ENCODE peak calls at places on chromosomes 11 and 22, in seven cellular contexts. T, R, H, B, O, K and A are unnamed samples.

GRCh38 chr11:66856496-66857233 is at the start of gene LRFN4:
- DNase-seq in B (no peak), R (no peak), K (peak), T (no peak), H (peak), O (peak), A (no peak)

GRCh38 chr11:45741032-45741431 is 63.9 kb upstream of the SLC35C1 start:
- DNase-seq in H (no peak), T (no peak), B (no peak), O (no peak), R (no peak), K (no peak), A (no peak)

GRCh38 chr11:14973621-14974020 is 1.5 kb upstream of the CALCA start:
- DNase-seq in O (peak), R (no peak), K (no peak), T (no peak), H (peak), B (no peak), A (no peak)

GRCh38 chr11:8333431-8334401 is 70.0 kb upstream of the LMO1 start:
- DNase-seq in B (no peak), O (no peak), H (no peak), R (no peak), T (no peak), K (no peak), A (no peak)

GRCh38 chr11:102006835-102007566 is 40.2 kb upstream of the CFAP300 start:
- DNase-seq in R (no peak), O (no peak), H (no peak), B (no peak), T (peak), K (peak), A (no peak)

GRCh38 chr11:75480185-75480889 is 45.4 kb downstream of the GDPD5 start:
- DNase-seq in H (no peak), R (no peak), T (no peak), K (no peak), O (no peak), B (no peak), A (no peak)

GRCh38 chr22:47613606-47614350 is 851.3 kb downstream of the TBC1D22A start:
- DNase-seq in O (peak), H (peak), R (no peak), T (no peak), K (no peak), B (no peak), A (no peak)

GRCh38 chr22:49760630-49761571 is 66.8 kb downstream of the BRD1 start:
- DNase-seq in K (peak), R (no peak), B (no peak), O (no peak), H (peak), T (no peak), A (peak)

GRCh38 chr22:30636226-30637077 is 871 bp downstream of the SLC35E4 start:
- DNase-seq in K (peak), H (peak), B (peak), O (no peak), T (no peak), R (peak), A (no peak)

GRCh38 chr11:39990413-39990812 is 1469.0 kb downstream of the LRRC4C start:
- DNase-seq in H (no peak), B (no peak), O (no peak), T (no peak), R (no peak), K (no peak), A (no peak)

GRCh38 chr11:118163494-118163893 is 10.9 kb upstream of the SCN4B start:
- DNase-seq in H (no peak), T (no peak), K (no peak), O (no peak), R (no peak), B (no peak), A (no peak)

GRCh38 chr11:118084247-118084646 is 2.5 kb downstream of the SMIM35 start:
- DNase-seq in K (no peak), B (peak), R (no peak), O (no peak), H (no peak), T (peak), A (no peak)

GRCh38 chr22:42758929-42759629 is 38.4 kb upstream of the A4GALT start:
- DNase-seq in O (no peak), R (no peak), H (no peak), K (no peak), B (no peak), T (no peak), A (no peak)

GRCh38 chr22:46070215-46070721 is 80.1 kb upstream of the PPARA start:
- DNase-seq in K (peak), T (peak), O (peak), B (no peak), H (peak), R (peak), A (no peak)

GRCh38 chr11:113189909-113190667 is 124.3 kb upstream of the TTC12 start:
- DNase-seq in O (no peak), B (no peak), H (no peak), R (no peak), T (no peak), K (no peak), A (no peak)

GRCh38 chr11:125300791-125301218 is 136.3 kb downstream of the PKNOX2 start:
- DNase-seq in H (no peak), B (peak), R (peak), O (no peak), T (no peak), K (no peak), A (no peak)

GRCh38 chr22:33073989-33074391 is 15.8 kb upstream of the SYN3 start:
- DNase-seq in O (no peak), T (no peak), B (no peak), R (no peak), K (no peak), H (no peak), A (no peak)

GRCh38 chr22:29635734-29636357 is 32.4 kb downstream of the NF2 start:
- DNase-seq in H (no peak), B (peak), O (no peak), R (peak), T (peak), K (no peak), A (no peak)

GRCh38 chr11:111582163-111582562 is 20.1 kb upstream of the SIK2 start:
- DNase-seq in B (no peak), T (no peak), R (peak), H (no peak), K (no peak), O (no peak), A (no peak)

GRCh38 chr11:45089845-45090499 is 56.5 kb upstream of the PRDM11 start:
- DNase-seq in H (no peak), K (no peak), O (no peak), R (no peak), B (no peak), T (no peak), A (no peak)

DNA sequence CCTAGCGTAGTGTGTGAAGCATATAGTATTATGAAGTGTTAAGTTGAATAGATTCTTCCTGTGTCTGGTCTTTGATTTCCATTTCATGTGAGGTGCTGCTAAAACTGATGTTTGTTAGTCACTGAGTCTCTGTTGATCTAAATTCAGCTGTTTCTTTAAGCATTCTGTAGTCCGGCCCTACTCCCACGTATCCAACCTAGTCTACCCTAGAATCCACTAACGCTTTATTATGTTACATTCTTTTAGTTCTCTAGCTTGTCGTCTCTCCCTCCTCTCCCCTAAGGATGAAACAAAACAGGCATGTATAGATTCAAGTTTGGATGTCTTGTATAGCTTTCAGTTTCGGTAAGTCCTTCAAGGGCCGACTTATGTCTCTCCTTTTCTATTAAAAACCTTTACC is 4.1 kb downstream of the WEE1 start:
- DNase-seq in K (no peak), B (no peak), T (no peak), R (peak), O (no peak), H (no peak), A (no peak)
- H3K4me3 ChIP-seq in K (peak), B (no peak), T (peak), R (peak), O (peak), H (peak), A (peak)

DNA sequence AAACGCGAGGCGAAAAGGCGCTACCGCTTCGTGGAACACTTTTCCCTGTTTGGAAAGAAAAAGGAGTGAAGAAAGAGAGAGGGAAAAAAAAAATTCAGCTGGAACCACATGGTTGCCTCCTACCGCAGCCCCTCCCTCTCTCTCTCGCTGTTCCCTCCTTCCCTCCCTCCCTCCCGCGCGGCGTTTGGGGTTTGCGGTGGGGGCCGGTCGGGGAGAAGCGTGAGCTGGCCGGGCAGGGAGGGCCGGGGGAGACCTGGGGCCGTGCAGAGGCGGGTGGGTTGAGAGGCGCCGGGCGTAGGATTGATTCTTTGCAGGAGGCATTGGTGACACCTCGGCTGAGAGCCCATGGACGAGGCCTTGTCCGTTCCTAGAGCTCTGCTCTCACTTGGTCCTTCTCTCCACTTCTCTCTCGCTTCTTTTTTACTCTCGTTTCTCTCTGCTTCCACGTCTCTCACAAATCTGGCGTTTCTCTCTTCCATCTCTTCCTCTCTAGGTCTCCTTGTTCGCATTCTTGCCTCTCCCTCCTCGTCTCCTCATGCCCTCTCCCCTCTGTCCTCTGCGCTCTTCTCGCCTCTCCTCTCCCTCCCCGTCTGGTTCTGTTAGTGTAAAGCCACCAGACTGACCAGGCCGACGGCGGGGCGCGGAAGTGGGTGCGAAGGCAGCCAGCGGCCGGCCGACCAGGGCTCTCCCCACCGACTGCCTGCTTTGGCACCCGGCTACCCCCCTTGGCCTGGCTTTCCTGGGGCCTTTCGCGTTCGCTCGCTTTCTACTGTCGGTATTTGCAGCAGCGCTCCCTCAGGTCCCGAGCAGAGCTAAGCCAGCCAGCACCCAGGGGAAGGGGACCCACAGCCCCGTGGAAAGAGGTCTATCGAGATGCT is at the start of gene CLMP:
- DNase-seq in H (no peak), K (no peak), T (no peak), O (peak), R (no peak), B (no peak), A (no peak)
- TF ChIP-seq POLR2AphosphoS5 in H (peak), K (no peak), T (no peak), O (peak), R (no peak), B (no peak), A (peak)

DNA sequence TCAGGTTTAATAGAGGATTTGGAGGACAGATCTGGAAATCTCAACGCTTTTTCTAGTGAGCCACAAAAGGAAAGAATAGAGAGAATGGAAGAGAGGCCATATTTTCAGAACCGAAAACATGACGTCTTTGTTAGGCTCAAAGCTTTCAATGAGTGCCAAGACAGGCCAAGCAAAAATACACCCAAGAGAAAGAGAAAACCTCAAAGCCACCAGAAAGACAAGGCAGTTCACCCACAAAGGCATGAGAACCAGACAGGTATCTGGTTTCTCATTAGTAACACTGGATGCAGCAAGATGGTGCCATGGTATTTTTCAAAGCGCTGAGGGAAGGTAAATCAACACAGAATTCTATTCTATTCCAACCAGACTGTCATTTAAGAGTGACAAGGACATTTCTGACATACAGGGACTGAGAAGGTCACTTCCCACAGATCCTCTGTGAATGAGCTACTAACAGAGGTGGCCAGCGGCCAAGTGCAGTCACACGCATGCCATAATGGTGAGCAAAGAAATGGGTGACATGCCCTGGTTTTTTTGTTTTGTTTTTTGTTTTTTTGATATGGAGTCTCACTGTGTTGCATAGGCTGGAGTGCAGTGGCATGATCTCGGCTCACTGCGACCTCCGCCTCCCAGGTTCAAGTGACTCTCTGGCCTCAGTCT is 41.9 kb downstream of the TOLLIP start:
- DNase-seq in O (no peak), B (no peak), H (peak), R (no peak), T (no peak), K (no peak), A (no peak)
- H3K4me3 ChIP-seq in O (no peak), B (no peak), H (no peak), R (no peak), T (no peak), K (no peak), A (no peak)

DNA sequence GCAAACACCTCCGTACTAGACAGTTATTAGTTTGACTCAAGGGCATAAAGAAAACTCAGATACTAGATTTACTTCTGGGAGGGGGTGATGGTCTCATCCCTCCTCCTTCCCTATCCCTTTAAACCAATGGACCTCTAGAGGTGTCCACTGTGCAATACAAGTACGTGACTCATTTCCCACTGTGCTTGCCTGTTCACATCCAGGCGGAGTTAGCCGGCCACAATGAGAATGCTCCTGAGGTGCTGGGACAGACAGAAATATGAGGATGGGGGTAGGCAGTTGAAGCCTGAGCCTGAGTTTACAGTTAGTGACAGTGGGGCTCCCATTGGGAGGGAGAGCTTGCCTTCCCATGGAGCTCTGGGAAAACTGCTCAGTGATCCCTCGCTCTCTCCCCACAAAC is 8.4 kb upstream of the PMM1 start:
- DNase-seq in O (no peak), B (no peak), H (peak), K (no peak), R (peak), T (no peak), A (no peak)
- TF ChIP-seq POLR2AphosphoS5 in O (no peak), B (no peak), H (no peak), K (no peak), R (peak), T (no peak), A (no peak)

GRCh38 chr11:133078591-133079179 is 453.6 kb downstream of the OPCML start:
- DNase-seq in O (no peak), B (peak), H (no peak), R (peak), K (peak), T (peak), A (no peak)

GRCh38 chr11:133082851-133083488 is 449.3 kb downstream of the OPCML start:
- DNase-seq in K (peak), R (peak), T (peak), B (peak), H (peak), O (no peak), A (no peak)

GRCh38 chr11:133081730-133082452 is 450.4 kb downstream of the OPCML start:
- DNase-seq in B (no peak), T (no peak), O (no peak), H (no peak), K (no peak), R (no peak), A (no peak)

GRCh38 chr11:133081020-133081419 is 451.3 kb downstream of the OPCML start:
- DNase-seq in O (no peak), K (no peak), T (no peak), H (no peak), B (no peak), R (no peak), A (no peak)

DNA sequence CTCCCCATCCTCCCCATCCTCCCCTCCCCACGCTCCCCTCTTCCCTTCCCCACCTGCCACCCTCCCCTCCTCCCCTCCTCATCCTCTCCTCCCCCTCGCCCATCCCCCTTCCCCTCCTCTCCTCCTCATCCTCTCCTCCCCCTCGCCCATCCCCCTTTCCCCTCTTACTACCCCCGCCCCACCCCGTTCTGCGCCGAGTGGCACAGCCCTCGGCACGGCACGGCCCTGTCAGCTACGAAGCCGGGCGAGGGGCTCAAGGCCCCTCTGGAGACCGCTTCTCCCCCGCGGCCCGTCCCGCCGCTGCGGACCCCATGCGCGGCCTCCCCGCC is 449.9 kb downstream of the OPCML start:
- DNase-seq in H (no peak), O (peak), T (no peak), R (no peak), B (peak), K (no peak), A (peak)
- H3K4me3 ChIP-seq in H (peak), O (peak), T (no peak), R (no peak), B (peak), K (peak), A (no peak)

GRCh38 chr11:69667619-69668604 is 7.2 kb downstream of the LTO1 start:
- DNase-seq in T (peak), K (no peak), H (peak), O (peak), R (no peak), B (no peak), A (no peak)

GRCh38 chr11:69671734-69672465 is 3.3 kb downstream of the LTO1 start:
- DNase-seq in K (no peak), R (no peak), T (no peak), H (peak), B (no peak), O (peak), A (no peak)

GRCh38 chr11:69669486-69669885 is 5.7 kb downstream of the LTO1 start:
- DNase-seq in O (peak), H (peak), B (no peak), K (no peak), T (no peak), R (no peak), A (no peak)

GRCh38 chr11:69666752-69667536 is 8.2 kb downstream of the LTO1 start:
- DNase-seq in B (no peak), O (peak), H (peak), K (no peak), T (no peak), R (no peak), A (no peak)

GRCh38 chr11:69670158-69670845 is 4.9 kb downstream of the LTO1 start:
- DNase-seq in O (peak), H (peak), K (peak), B (peak), T (peak), R (peak), A (no peak)
- TF ChIP-seq POLR2AphosphoS5 in O (peak), H (peak), K (peak), B (peak), T (peak), R (peak), A (peak)

DNA sequence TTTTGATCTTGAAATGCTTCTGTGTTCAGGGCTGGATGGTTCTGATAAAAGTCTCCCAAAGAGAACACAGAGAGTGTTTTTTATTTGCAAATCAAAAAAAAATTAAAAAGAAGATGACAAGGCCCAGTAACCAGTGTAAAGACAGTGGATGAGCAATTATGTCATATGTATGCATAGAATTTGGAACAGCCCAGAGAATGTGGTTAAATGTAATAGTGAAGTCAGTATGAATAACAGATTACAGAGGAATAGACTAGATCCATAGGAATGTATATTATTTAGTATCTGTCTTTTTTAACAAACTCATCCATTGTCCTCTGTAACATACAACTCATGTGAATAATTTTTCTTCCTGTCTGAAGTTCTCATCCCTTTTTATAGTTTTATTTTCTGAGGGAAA is 266.7 kb upstream of the MTNR1B start:
- DNase-seq in O (no peak), R (no peak), B (no peak), H (no peak), K (no peak), T (no peak), A (no peak)
- H3K4me3 ChIP-seq in O (no peak), R (no peak), B (no peak), H (no peak), K (no peak), T (no peak), A (no peak)

GRCh38 chr11:126469308-126469707 is 113.8 kb downstream of the ST3GAL4 start:
- DNase-seq in H (no peak), B (no peak), T (no peak), O (no peak), K (no peak), R (no peak), A (no peak)

GRCh38 chr11:126467471-126467870 is 112.0 kb downstream of the ST3GAL4 start:
- DNase-seq in R (no peak), B (no peak), H (no peak), T (no peak), K (no peak), O (no peak), A (no peak)

GRCh38 chr11:126467046-126467370 is 111.5 kb downstream of the ST3GAL4 start:
- DNase-seq in B (no peak), K (no peak), O (no peak), H (no peak), R (no peak), T (no peak), A (no peak)

GRCh38 chr11:126466288-126467045 is 111.0 kb downstream of the ST3GAL4 start:
- DNase-seq in O (no peak), H (no peak), B (no peak), K (no peak), R (no peak), T (no peak), A (no peak)

GRCh38 chr11:126468102-126468521 is 112.6 kb downstream of the ST3GAL4 start:
- DNase-seq in B (no peak), K (no peak), O (no peak), H (peak), T (no peak), R (no peak), A (no peak)
- TF ChIP-seq POLR2AphosphoS5 in B (no peak), K (no peak), O (no peak), H (peak), T (no peak), R (no peak), A (no peak)

GRCh38 chr11:62665630-62666258 is 632 bp downstream of the CSKMT start:
- DNase-seq in K (peak), O (peak), T (no peak), R (no peak), B (peak), H (peak), A (no peak)

GRCh38 chr11:62669420-62670161 is 1.9 kb upstream of the UQCC3 start:
- DNase-seq in B (no peak), T (peak), H (no peak), R (no peak), K (no peak), O (no peak), A (no peak)

GRCh38 chr11:62666259-62666926 is 1.3 kb downstream of the CSKMT start:
- DNase-seq in O (no peak), R (no peak), K (no peak), B (no peak), H (peak), T (no peak), A (no peak)

GRCh38 chr11:62665075-62665629 is at the start of the genes C11orf98 and CSKMT:
- DNase-seq in K (peak), T (peak), R (peak), O (peak), B (peak), H (peak), A (peak)

GRCh38 chr11:62667460-62667859 is 2.3 kb downstream of the CSKMT start:
- DNase-seq in T (no peak), H (no peak), K (no peak), R (no peak), B (no peak), O (no peak), A (no peak)
- H3K4me3 ChIP-seq in T (no peak), H (peak), K (no peak), R (no peak), B (no peak), O (no peak), A (no peak)